ENCODE peak calls at places on chromosome 2, in four cellular contexts. L, N, T and M are unnamed samples.

GRCh38 chr2:68238955-68239822 is 13.1 kb downstream of the PPP3R1 start:
- DNase-seq in L (no peak), N (no peak), T (no peak), M (no peak)

GRCh38 chr2:10933700-10934225 is 22.0 kb downstream of the KCNF1 start:
- DNase-seq in L (no peak), N (no peak), T (no peak), M (no peak)

GRCh38 chr2:26273501-26273900 is 28.8 kb downstream of the HADHB start:
- DNase-seq in L (no peak), N (no peak), T (no peak), M (no peak)

GRCh38 chr2:149732001-149732685 is 144.6 kb upstream of the MMADHC start:
- DNase-seq in L (no peak), N (no peak), T (no peak), M (no peak)

GRCh38 chr2:148525130-148525529 is 119.4 kb upstream of the EPC2 start:
- DNase-seq in L (no peak), N (no peak), T (no peak), M (no peak)

GRCh38 chr2:219045937-219046550 is 4.7 kb upstream of the CFAP65 start:
- DNase-seq in L (no peak), N (peak; percentile 92), T (no peak), M (no peak)

GRCh38 chr2:233663911-233664310 is 7.8 kb upstream of the UGT1A9 start:
- DNase-seq in L (no peak), N (no peak), T (no peak), M (no peak)

GRCh38 chr2:181117176-181117925 is 136.9 kb downstream of the UBE2E3 start:
- DNase-seq in L (no peak), N (no peak), T (no peak), M (no peak)

GRCh38 chr2:117603569-117603968 is 210.9 kb upstream of the DDX18 start:
- DNase-seq in L (no peak), N (no peak), T (no peak), M (no peak)

GRCh38 chr2:69807821-69808540 is 21.5 kb upstream of the GMCL1 start:
- DNase-seq in L (no peak), N (no peak), T (no peak), M (no peak)

GRCh38 chr2:232342635-232343565 is 35.7 kb upstream of the ALPP start:
- DNase-seq in L (no peak), N (peak; percentile 1), T (no peak), M (no peak)

GRCh38 chr2:16461672-16462071 is 204.0 kb downstream of the CYRIA start:
- DNase-seq in L (no peak), N (no peak), T (no peak), M (no peak)